ENCODE peak calls at places on chromosome 4, in five cellular contexts. E is brain microvascular endothelial cell, Z is GM13977, R is HCT116, Y is PC-3. B is an unnamed sample.
A peak's percentile ranks its signal among the peaks of the same experiment; 100 is the strongest.

GRCh38 chr4:185201983-185202962 is 1.5 kb downstream of the CFAP97 start:
- DNase-seq in E (no peak), Z (no peak), R (no peak), Y (no peak), B (no peak)

GRCh38 chr4:139619644-139620043 is 46.0 kb upstream of the MGST2 start:
- DNase-seq in E (peak; percentile 24), Z (no peak), R (no peak), Y (peak; percentile 64), B (peak; percentile 25)

GRCh38 chr4:175422331-175422730 is 389.7 kb downstream of the GPM6A start:
- DNase-seq in E (peak; percentile 60), Z (no peak), R (no peak), Y (peak; percentile 7), B (no peak)

GRCh38 chr4:128455076-128455345 is 167.4 kb upstream of the PGRMC2 start:
- DNase-seq in E (peak; percentile 18), Z (no peak), R (no peak), Y (no peak), B (no peak)

GRCh38 chr4:78544681-78545080 is 6.9 kb upstream of the ANXA3 start:
- DNase-seq in E (no peak), Z (no peak), R (no peak), Y (no peak), B (no peak)

GRCh38 chr4:16713271-16713670 is 185.2 kb downstream of the LDB2 start:
- DNase-seq in E (no peak), Z (no peak), R (no peak), Y (no peak), B (no peak)

GRCh38 chr4:56375458-56375857 is 11.8 kb downstream of the AASDH start:
- DNase-seq in E (no peak), Z (no peak), R (no peak), Y (no peak), B (no peak)

GRCh38 chr4:95540227-95540626 is 8.5 kb downstream of the UNC5C start:
- DNase-seq in E (no peak), Z (no peak), R (no peak), Y (no peak), B (no peak)

GRCh38 chr4:24659241-24659961 is 75.0 kb upstream of the DHX15 start:
- DNase-seq in E (no peak), Z (no peak), R (no peak), Y (peak; percentile 50), B (no peak)

GRCh38 chr4:60216752-60217151 is 983.4 kb upstream of the ADGRL3 start:
- DNase-seq in E (peak; percentile 84), Z (no peak), R (no peak), Y (no peak), B (no peak)

GRCh38 chr4:147480891-147481576 is at the start of gene EDNRA:
- DNase-seq in E (peak; percentile 74), Z (no peak), R (no peak), Y (peak; percentile 12), B (peak; percentile 16)

GRCh38 chr4:150679767-150680088 is 97.8 kb downstream of the MAB21L2 start:
- DNase-seq in E (no peak), Z (no peak), R (no peak), Y (no peak), B (no peak)

GRCh38 chr4:62133498-62133897 is 933.4 kb downstream of the ADGRL3 start:
- DNase-seq in E (peak; percentile 85), Z (no peak), R (no peak), Y (no peak), B (no peak)

GRCh38 chr4:156949373-156949814 is 22.2 kb downstream of the PDGFC start:
- DNase-seq in E (peak; percentile 67), Z (no peak), R (no peak), Y (peak; percentile 88), B (no peak)

GRCh38 chr4:30436394-30436793 is 283.8 kb upstream of the PCDH7 start:
- DNase-seq in E (no peak), Z (no peak), R (no peak), Y (no peak), B (no peak)

GRCh38 chr4:188400456-188400855 is 261.2 kb downstream of the TRIML1 start:
- DNase-seq in E (no peak), Z (no peak), R (no peak), Y (no peak), B (no peak)

GRCh38 chr4:3310301-3311094 is 17.7 kb downstream of the RGS12 start:
- DNase-seq in E (no peak), Z (no peak), R (no peak), Y (no peak), B (no peak)

GRCh38 chr4:38574559-38575333 is 89.3 kb upstream of the KLF3 start:
- DNase-seq in E (no peak), Z (no peak), R (no peak), Y (no peak), B (no peak)

GRCh38 chr4:21769404-21770147 is 179.0 kb downstream of the KCNIP4 start:
- DNase-seq in E (peak; percentile 72), Z (no peak), R (no peak), Y (peak; percentile 79), B (no peak)

GRCh38 chr4:23667659-23668058 is 222.2 kb downstream of the PPARGC1A start:
- DNase-seq in E (no peak), Z (no peak), R (no peak), Y (no peak), B (no peak)

GRCh38 chr4:124902111-124902510 is 189.6 kb upstream of the ANKRD50 start:
- DNase-seq in E (no peak), Z (no peak), R (no peak), Y (no peak), B (no peak)

GRCh38 chr4:177246636-177247584 is 62.8 kb upstream of the NEIL3 start:
- DNase-seq in E (no peak), Z (no peak), R (no peak), Y (peak; percentile 28), B (no peak)

GRCh38 chr4:4614925-4615678 is 73.3 kb upstream of the STX18 start:
- DNase-seq in E (no peak), Z (no peak), R (no peak), Y (no peak), B (no peak)

GRCh38 chr4:25788839-25789238 is 73.9 kb downstream of the SEL1L3 start:
- DNase-seq in E (no peak), Z (no peak), R (no peak), Y (no peak), B (no peak)

GRCh38 chr4:1556541-1557220 is 127.4 kb downstream of the FAM53A start:
- DNase-seq in E (no peak), Z (no peak), R (no peak), Y (no peak), B (no peak)

GRCh38 chr4:79173186-79173585 is 152.7 kb downstream of the NAA11 start:
- DNase-seq in E (no peak), Z (no peak), R (no peak), Y (no peak), B (no peak)

GRCh38 chr4:125704726-125705125 is 390.0 kb downstream of the FAT4 start:
- DNase-seq in E (no peak), Z (no peak), R (no peak), Y (peak; percentile 12), B (no peak)

GRCh38 chr4:185421366-185422124 is 4.2 kb downstream of the UFSP2 start:
- DNase-seq in E (peak; percentile 68), Z (no peak), R (no peak), Y (no peak), B (no peak)

GRCh38 chr4:4248885-4249203 is 821 bp upstream of the TMEM128 start:
- DNase-seq in E (no peak), Z (no peak), R (no peak), Y (no peak), B (no peak)

GRCh38 chr4:23245196-23245595 is 552.5 kb downstream of the GBA3 start:
- DNase-seq in E (no peak), Z (no peak), R (no peak), Y (no peak), B (no peak)

GRCh38 chr4:121656269-121656641 is 40.5 kb downstream of the ANXA5 start:
- DNase-seq in E (peak; percentile 85), Z (peak; percentile 5), R (peak; percentile 65), Y (peak; percentile 62), B (peak; percentile 23)
- TF ChIP-seq CTCF in E (peak; percentile 66), Z (peak; percentile 58), R (peak; percentile 50), Y (peak; percentile 59), B (peak; percentile 3)

GRCh38 chr4:68904786-68905185 is 46.8 kb downstream of the UGT2A3 start:
- DNase-seq in E (no peak), Z (peak; percentile 6), R (no peak), Y (peak; percentile 39), B (peak; percentile 6)
- TF ChIP-seq CTCF in E (peak; percentile 44), Z (peak; percentile 23), R (peak; percentile 33), Y (peak; percentile 60), B (no peak)

GRCh38 chr4:41120297-41121217 is 93.8 kb downstream of the APBB2 start:
- DNase-seq in E (peak; percentile 48), Z (no peak), R (no peak), Y (no peak), B (no peak)
- TF ChIP-seq CTCF in E (no peak), Z (no peak), R (no peak), Y (no peak), B (no peak)

DNA sequence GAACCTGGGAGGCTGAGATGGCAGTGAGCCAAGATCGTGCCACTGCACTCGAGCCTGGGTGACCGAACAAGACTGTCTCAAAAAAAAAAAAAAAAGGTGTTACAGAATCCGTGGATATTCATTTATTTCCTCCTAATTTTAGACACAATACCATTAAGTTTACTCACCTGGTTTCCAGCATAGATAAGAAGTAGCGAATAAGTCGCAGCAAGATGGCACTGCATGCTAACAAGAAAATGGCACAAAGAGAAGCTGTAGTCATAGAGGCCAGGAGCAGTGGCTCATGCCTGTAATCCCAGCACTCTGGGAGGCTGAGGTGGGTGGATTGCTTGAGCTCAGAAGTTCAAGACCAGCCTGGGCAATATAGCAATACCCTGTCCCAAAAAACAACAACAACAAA is 17.0 kb upstream of the MOB1B start:
- DNase-seq in E (no peak), Z (no peak), R (no peak), Y (peak; percentile 19), B (no peak)
- TF ChIP-seq CTCF in E (no peak), Z (no peak), R (no peak), Y (peak; percentile 16), B (no peak)

GRCh38 chr4:52235775-52236174 is 184.7 kb downstream of the SPATA18 start:
- DNase-seq in E (no peak), Z (no peak), R (no peak), Y (no peak), B (no peak)

GRCh38 chr4:52234539-52235174 is 183.6 kb downstream of the SPATA18 start:
- DNase-seq in E (peak; percentile 17), Z (no peak), R (peak; percentile 41), Y (peak; percentile 91), B (no peak)
- TF ChIP-seq CTCF in E (no peak), Z (peak; percentile 19), R (peak; percentile 35), Y (peak; percentile 95), B (no peak)

DNA sequence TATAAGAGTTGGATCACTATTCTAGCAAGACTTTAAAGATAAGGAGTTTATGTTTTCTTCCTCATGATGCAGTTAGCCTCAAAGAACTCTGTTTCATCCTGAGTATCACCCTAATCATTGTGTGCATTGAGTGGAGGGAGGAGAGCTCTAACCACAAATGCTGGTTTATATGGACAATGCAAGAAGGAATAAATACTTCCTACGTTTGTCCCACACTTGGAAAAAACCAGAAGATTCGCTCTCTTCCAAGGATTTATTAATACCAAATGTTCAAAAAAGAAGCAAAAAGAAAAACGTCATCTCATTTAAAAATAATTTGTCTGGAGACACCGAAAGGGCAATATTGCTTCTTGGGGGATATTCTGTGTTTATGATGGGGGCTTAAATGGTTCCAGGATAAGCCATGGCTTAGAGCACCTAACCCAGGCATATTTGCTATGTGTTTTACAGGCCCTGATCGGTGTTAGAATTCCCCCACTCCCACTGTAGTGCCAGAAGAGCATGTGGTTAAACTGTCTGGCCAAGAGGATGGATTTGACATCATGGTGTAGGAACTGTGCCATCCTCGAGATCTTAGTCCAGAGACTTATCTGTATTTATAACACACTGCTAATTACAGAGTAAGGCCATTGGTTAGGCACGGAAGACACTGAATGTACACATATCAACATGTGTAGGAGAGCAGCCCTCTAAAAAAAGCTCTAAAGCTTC is 227.2 kb downstream of the ANK2 start:
- DNase-seq in E (no peak), Z (no peak), R (no peak), Y (no peak), B (no peak)
- TF ChIP-seq CTCF in E (no peak), Z (no peak), R (no peak), Y (no peak), B (no peak)